ENCODE peak calls at places on chromosomes 11 and 22, in five cellular contexts. D is cardiac fibroblast, V is keratinocyte, K is ovary, N is endothelial cell. H is an unnamed sample.

GRCh38 chr11:77167791-77168190 is 39.7 kb downstream of the MYO7A start:
- DNase-seq in N (no peak), K (no peak), V (no peak), D (no peak), H (no peak)

GRCh38 chr11:94880216-94880615 is 93.1 kb downstream of the CWC15 start:
- DNase-seq in D (peak), N (no peak), V (peak), K (no peak), H (no peak)

GRCh38 chr22:19530751-19531150 is 6.5 kb upstream of the CLDN5 start:
- DNase-seq in K (no peak), V (no peak), N (no peak), D (no peak), H (no peak)

GRCh38 chr11:61830318-61831105 is 2.4 kb downstream of the FADS2 start:
- DNase-seq in N (no peak), V (no peak), K (peak), D (peak), H (no peak)

GRCh38 chr22:47259990-47260389 is 497.5 kb downstream of the TBC1D22A start:
- DNase-seq in K (no peak), V (no peak), N (no peak), D (no peak), H (no peak)

GRCh38 chr11:70506986-70507385 is 108.7 kb downstream of the CTTN start:
- DNase-seq in V (no peak), D (no peak), K (no peak), N (no peak), H (no peak)

GRCh38 chr22:45565973-45566372 is 63.3 kb downstream of the FBLN1 start:
- DNase-seq in D (no peak), K (no peak), N (no peak), V (no peak), H (no peak)

GRCh38 chr11:77374108-77374507 is 72.6 kb upstream of the GDPD4 start:
- DNase-seq in K (no peak), N (no peak), D (no peak), V (no peak), H (no peak)

GRCh38 chr11:123373754-123374621 is 56.1 kb upstream of the GRAMD1B start:
- DNase-seq in K (no peak), N (no peak), V (no peak), D (no peak), H (no peak)

GRCh38 chr11:35418282-35418846 is 994 bp downstream of the SLC1A2 start:
- DNase-seq in K (no peak), V (no peak), N (no peak), D (no peak), H (no peak)

GRCh38 chr11:117866526-117866925 is 9.9 kb downstream of the FXYD6 start:
- DNase-seq in K (no peak), V (no peak), N (no peak), D (no peak), H (no peak)

GRCh38 chr11:3834349-3835099 is 6.2 kb downstream of the RHOG start:
- DNase-seq in N (no peak), V (no peak), D (no peak), K (no peak), H (no peak)

GRCh38 chr11:116072133-116072532 is 567.9 kb upstream of the CADM1 start:
- DNase-seq in N (no peak), V (no peak), K (no peak), D (no peak), H (no peak)

GRCh38 chr11:81990659-81991443 is 742.8 kb downstream of the FAM181B start:
- DNase-seq in N (no peak), K (no peak), V (no peak), D (no peak), H (no peak)

GRCh38 chr22:17890245-17890671 is 116.0 kb upstream of the BID start:
- DNase-seq in V (no peak), K (no peak), D (no peak), N (no peak), H (no peak)

DNA sequence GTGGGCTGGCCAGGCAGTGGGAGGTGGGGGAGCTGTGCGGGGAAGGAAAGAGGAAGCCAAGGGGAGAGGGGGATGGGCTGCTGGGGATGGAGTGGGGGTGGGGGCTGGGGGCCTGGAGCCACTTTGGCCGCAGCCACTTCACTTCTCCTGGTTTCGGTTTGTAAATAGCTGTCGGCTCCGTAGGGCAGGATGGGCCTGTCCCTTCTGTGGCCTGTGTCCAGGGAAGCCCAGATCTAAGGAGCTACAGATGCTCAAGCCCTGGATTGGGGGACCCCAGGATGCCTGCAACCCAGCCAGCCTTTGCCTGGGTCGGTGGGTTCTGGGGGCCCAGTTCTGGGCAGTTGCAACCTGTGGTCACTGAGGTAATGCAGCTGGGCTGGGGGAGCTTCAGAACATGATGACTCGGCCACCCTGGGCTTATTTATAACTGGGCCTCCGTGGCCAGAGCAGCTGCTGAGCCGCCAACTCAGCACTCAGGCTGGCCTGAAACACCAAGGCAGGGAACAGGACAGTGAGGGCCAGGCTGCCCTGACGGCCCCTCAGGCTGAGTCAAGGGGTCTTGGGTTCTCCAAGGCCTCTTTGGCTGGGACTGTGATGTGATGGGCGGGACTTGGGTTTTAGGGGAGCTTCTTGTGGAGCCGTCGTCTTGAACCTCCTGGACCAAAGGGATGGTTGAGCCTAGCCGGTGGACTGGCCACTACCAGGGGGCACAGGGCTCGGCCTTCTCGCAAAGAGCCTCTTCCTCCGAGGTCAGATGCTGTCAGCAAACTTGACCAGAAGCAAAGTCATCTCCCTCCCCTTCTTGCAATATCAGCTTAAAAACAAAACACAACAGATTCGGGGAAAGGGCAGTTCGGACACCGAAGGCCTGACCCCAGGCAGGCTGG is 15.0 kb upstream of the SLC39A13 start:
- DNase-seq in D (peak), N (no peak), V (no peak), K (no peak), H (no peak)
- TF ChIP-seq CTCF in D (no peak), N (no peak), V (no peak), K (no peak), H (no peak)

GRCh38 chr22:48968201-48968959 is 859.3 kb downstream of the BRD1 start:
- DNase-seq in V (no peak), K (no peak), D (no peak), N (peak), H (no peak)
- TF ChIP-seq CTCF in V (peak), K (no peak), D (no peak), N (peak), H (peak)

GRCh38 chr11:100860318-100860896 is 173.3 kb downstream of the ARHGAP42 start:
- DNase-seq in K (no peak), V (no peak), D (no peak), N (no peak), H (no peak)
- TF ChIP-seq CTCF in K (no peak), V (no peak), D (no peak), N (no peak), H (no peak)

DNA sequence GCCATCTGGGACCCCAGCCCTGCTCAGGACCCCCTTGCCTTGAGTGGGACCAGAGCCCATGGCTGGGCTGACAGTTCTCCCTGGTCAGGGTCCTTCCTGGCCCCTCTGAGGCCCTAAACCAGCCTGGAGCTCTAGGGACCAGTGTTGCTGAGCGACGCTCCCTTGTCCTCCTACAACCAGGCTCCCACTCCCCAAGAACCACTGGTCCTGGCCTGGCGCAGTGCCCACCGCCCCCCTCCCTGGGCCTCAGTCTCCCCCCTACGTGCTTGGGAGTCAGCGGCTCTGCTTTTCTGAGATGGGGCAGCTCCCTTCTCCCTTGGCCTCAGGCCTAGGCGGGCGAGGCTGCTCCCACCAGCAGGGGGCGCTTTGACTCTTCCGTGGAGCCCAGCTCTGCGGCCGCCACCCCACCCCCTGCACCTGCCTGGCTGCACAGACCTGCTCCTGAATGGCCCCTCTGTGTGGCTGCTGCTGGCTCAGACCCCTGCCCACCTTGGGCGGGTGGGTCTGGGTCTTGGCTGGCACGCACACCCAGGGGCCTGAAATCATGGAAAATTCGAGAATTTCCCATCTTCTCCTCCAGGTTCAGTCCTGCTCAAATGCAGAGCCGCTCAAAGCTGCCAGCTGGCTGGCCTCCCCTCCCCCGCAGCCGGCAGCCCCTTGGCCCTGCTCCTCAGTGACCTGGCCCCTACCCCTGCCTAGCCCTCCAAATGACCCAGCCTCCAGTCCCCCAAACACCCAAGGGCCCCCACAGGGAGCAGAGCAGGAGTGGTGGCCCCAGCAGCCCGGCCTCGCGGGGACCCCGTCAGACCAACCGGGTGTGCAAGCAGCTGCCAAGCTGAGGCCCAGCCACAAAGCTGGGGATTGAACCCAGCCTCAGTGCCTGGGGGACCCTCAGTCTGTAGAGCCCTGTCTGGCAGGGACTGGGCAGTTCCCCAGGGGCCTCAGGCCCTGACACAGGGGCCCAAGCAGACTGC is 9.1 kb downstream of the PRR33 start:
- DNase-seq in D (peak), N (peak), K (peak), V (no peak), H (peak)
- TF ChIP-seq CTCF in D (peak), N (peak), K (peak), V (peak), H (peak)

DNA sequence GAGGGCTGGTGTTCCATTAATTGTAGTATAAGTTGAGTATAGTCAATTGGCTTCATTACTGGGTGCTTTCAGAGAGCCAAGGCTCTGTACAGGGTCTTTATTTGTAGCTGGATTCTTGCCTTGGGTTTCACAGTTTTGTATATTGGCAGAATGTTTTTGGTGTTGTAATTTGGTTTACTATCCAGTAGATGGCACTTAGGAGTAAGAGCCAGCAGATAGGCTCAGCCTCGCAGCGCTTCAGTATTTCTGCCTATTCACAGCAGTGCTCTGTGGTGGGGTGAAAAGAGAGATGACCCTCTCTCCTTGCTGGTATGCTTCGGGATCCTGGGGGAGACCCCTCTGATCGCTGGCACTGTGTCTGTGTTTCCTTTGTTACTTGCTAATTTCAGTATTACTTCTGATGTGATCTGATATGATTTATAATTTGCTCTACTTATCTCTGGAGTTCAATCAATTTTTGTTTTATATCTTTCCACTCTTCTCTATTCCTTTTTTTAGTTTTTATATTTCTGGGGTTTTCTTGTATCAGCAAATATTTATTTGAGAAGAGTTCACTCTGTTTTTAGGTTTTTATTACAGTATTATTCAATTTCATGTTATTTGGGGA is 52.2 kb downstream of the ANO5 start:
- DNase-seq in V (no peak), N (peak), D (peak), K (no peak), H (peak)
- TF ChIP-seq CTCF in V (peak), N (peak), D (peak), K (no peak), H (peak)

GRCh38 chr22:44244265-44244822 is 63.6 kb downstream of the PARVG start:
- DNase-seq in V (no peak), D (no peak), N (no peak), K (no peak), H (no peak)
- TF ChIP-seq CTCF in V (no peak), D (no peak), N (no peak), K (no peak), H (no peak)